ENCODE peak calls at places on chromosome 10, in five cellular contexts. M is fibroblast of the aortic adventitia, N is HCT116, A is heart left ventricle, O is AG10803. S is an unnamed sample.

GRCh38 chr10:61943699-61944444 is 42.4 kb downstream of the ARID5B start:
- DNase-seq in N (no peak), O (peak), M (peak), A (no peak), S (peak)

GRCh38 chr10:6171891-6172354 is 30.8 kb upstream of the PFKFB3 start:
- DNase-seq in A (peak), N (no peak), O (peak), M (peak), S (peak)

GRCh38 chr10:129754211-129755050 is 209.6 kb downstream of the EBF3 start:
- DNase-seq in N (no peak), A (no peak), M (no peak), O (no peak), S (no peak)

GRCh38 chr10:61110188-61110844 is 166.3 kb upstream of the RHOBTB1 start:
- DNase-seq in O (no peak), M (peak), N (no peak), A (no peak), S (peak)

GRCh38 chr10:3897156-3897555 is 112.1 kb upstream of the KLF6 start:
- DNase-seq in N (no peak), M (peak), O (peak), A (no peak), S (peak)

GRCh38 chr10:95387383-95387782 is 96.6 kb upstream of the PDLIM1 start:
- DNase-seq in A (no peak), N (no peak), O (no peak), M (no peak), S (no peak)

GRCh38 chr10:107546239-107546638 is 381.7 kb upstream of the SORCS1 start:
- DNase-seq in M (peak), N (no peak), O (peak), A (no peak), S (no peak)

GRCh38 chr10:22999942-23000341 is 72.1 kb downstream of the ARMC3 start:
- DNase-seq in N (no peak), M (no peak), A (no peak), O (no peak), S (no peak)

GRCh38 chr10:118541718-118542117 is 53.7 kb downstream of the PRLHR start:
- DNase-seq in A (no peak), N (no peak), M (no peak), O (no peak), S (no peak)

GRCh38 chr10:17989908-17990767 is 38.4 kb downstream of the SLC39A12 start:
- DNase-seq in N (peak), A (no peak), M (peak), O (peak), S (peak)

GRCh38 chr10:124705021-124705740 is 39.0 kb downstream of the FAM53B start:
- DNase-seq in M (no peak), A (no peak), O (no peak), N (no peak), S (no peak)

GRCh38 chr10:38054361-38054797 is 39.8 kb upstream of the ZNF37A start:
- DNase-seq in A (no peak), M (peak), O (peak), N (no peak), S (peak)

GRCh38 chr10:65931291-65932080 is 994.4 kb upstream of the LRRTM3 start:
- DNase-seq in O (no peak), N (no peak), M (no peak), A (no peak), S (no peak)

GRCh38 chr10:82377608-82378007 is 502.6 kb downstream of the NRG3 start:
- DNase-seq in N (no peak), M (peak), A (no peak), O (no peak), S (no peak)
- TF ChIP-seq CTCF in N (no peak), M (no peak), A (no peak), O (no peak), S (peak)

GRCh38 chr10:42836771-42837468 is 54.3 kb downstream of the BMS1 start:
- DNase-seq in M (peak), A (no peak), N (no peak), O (peak), S (peak)
- TF ChIP-seq CTCF in M (peak), A (no peak), N (no peak), O (no peak), S (no peak)

GRCh38 chr10:132371641-132372081 is 25.3 kb upstream of the PWWP2B start:
- DNase-seq in A (no peak), M (no peak), N (peak), O (no peak), S (no peak)
- TF ChIP-seq CTCF in A (no peak), M (peak), N (peak), O (peak), S (peak)

GRCh38 chr10:13589316-13589715 is 2.6 kb downstream of the PRPF18 start:
- DNase-seq in N (no peak), M (no peak), A (no peak), O (no peak), S (no peak)
- TF ChIP-seq CTCF in N (peak), M (no peak), A (no peak), O (peak), S (peak)

GRCh38 chr10:101055416-101055815 is 6.4 kb upstream of the KAZALD1 start:
- DNase-seq in N (no peak), M (no peak), O (no peak), A (no peak), S (no peak)
- TF ChIP-seq CTCF in N (no peak), M (no peak), O (no peak), A (no peak), S (peak)

S was measured in HFFc6.